ENCODE peak calls at places on chromosomes 7 and 10, in five cellular contexts. J, E, L, M and W are unnamed samples.

GRCh38 chr7:142785841-142786250 is 15.1 kb downstream of the PRSS2 start:
- DNase-seq in L (no peak), E (no peak), J (no peak), M (peak), W (no peak)

GRCh38 chr7:38169862-38170261 is 8.2 kb upstream of the STARD3NL start:
- DNase-seq in L (peak), M (no peak), E (peak), J (peak), W (peak)

GRCh38 chr7:51633596-51633995 is 317.0 kb upstream of the COBL start:
- DNase-seq in L (no peak), J (peak), E (no peak), M (no peak), W (no peak)

GRCh38 chr10:66258693-66259092 is 667.1 kb upstream of the LRRTM3 start:
- DNase-seq in M (no peak), L (no peak), E (no peak), J (no peak), W (no peak)

GRCh38 chr10:124390788-124391187 is 27.9 kb downstream of the OAT start:
- DNase-seq in J (no peak), E (no peak), L (no peak), M (no peak), W (no peak)

GRCh38 chr10:36256905-36257304 is 614.8 kb upstream of the FZD8 start:
- DNase-seq in E (peak), M (no peak), J (no peak), L (peak), W (no peak)

GRCh38 chr7:88111136-88111748 is 108.6 kb downstream of the SRI start:
- DNase-seq in M (no peak), J (peak), E (peak), L (peak), W (peak)

GRCh38 chr10:116490028-116490662 is 55.6 kb upstream of the PNLIP start:
- DNase-seq in E (no peak), L (peak), J (no peak), M (no peak), W (no peak)

GRCh38 chr10:93462881-93463280 is 19.3 kb downstream of the MYOF start:
- DNase-seq in L (peak), J (no peak), E (no peak), M (no peak), W (no peak)

GRCh38 chr10:21705142-21705827 is 171.3 kb downstream of the MLLT10 start:
- DNase-seq in M (no peak), E (no peak), L (no peak), J (no peak), W (no peak)

GRCh38 chr10:1923586-1923985 is 186.3 kb upstream of the ADARB2 start:
- DNase-seq in J (no peak), M (no peak), E (no peak), L (no peak), W (no peak)

GRCh38 chr10:71077796-71078453 is 134.4 kb upstream of the UNC5B start:
- DNase-seq in L (no peak), J (no peak), E (no peak), M (peak), W (no peak)

GRCh38 chr7:75993689-75994387 is 557 bp downstream of the TMEM120A start:
- DNase-seq in M (peak), E (no peak), J (peak), L (peak), W (no peak)

GRCh38 chr10:60299390-60299778 is 90.3 kb downstream of the ANK3 start:
- DNase-seq in L (no peak), M (no peak), E (no peak), J (no peak), W (no peak)

GRCh38 chr10:123146892-123147634 is 873 bp upstream of the HMX2 start:
- DNase-seq in E (no peak), L (no peak), M (no peak), J (no peak), W (no peak)

GRCh38 chr7:17234398-17235021 is 63.9 kb upstream of the AHR start:
- DNase-seq in E (peak), L (peak), J (peak), M (peak), W (peak)

GRCh38 chr7:11742496-11742895 is 89.5 kb downstream of the THSD7A start:
- DNase-seq in J (peak), L (no peak), M (no peak), E (no peak), W (no peak)

GRCh38 chr10:43212043-43212721 is 54.7 kb downstream of the RASGEF1A start:
- DNase-seq in M (no peak), J (no peak), E (no peak), L (no peak), W (no peak)

GRCh38 chr10:35843524-35844171 is 201.6 kb upstream of the FZD8 start:
- DNase-seq in M (no peak), L (peak), J (no peak), E (no peak), W (peak)

GRCh38 chr10:125284875-125285597 is 124.7 kb upstream of the CTBP2 start:
- DNase-seq in E (no peak), M (no peak), L (no peak), J (no peak), W (no peak)

GRCh38 chr7:29194594-29195417 is at the start of gene CHN2:
- DNase-seq in J (no peak), M (peak), L (peak), E (no peak), W (no peak)

GRCh38 chr10:118017850-118018249 is 28.9 kb downstream of the RAB11FIP2 start:
- DNase-seq in J (no peak), L (no peak), M (no peak), E (no peak), W (no peak)

GRCh38 chr10:106679314-106679713 is 485.2 kb downstream of the SORCS1 start:
- DNase-seq in J (no peak), E (no peak), L (no peak), M (no peak), W (no peak)

GRCh38 chr10:106680061-106680460 is 484.4 kb downstream of the SORCS1 start:
- DNase-seq in E (no peak), J (no peak), L (no peak), M (no peak), W (no peak)

DNA sequence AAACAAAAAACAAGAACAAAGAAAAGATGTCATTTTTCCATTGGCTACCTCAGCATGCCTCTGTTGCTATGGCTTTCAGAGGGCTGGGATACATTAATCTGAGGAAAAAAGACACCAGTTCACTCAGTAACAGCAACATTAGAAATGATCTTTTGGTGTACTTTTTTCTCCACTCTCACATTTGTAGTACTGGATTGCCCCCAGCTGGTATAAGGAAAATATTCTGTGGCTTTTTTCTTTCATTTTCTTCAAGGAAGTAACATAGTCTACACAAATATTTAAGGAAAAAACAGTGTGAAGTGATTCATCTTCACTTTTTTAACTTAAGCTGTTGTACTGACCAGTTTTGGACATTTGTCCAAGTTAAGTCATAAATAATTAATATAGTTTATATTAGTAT is 482.3 kb downstream of the SORCS1 start:
- DNase-seq in E (no peak), J (no peak), L (peak), M (no peak), W (no peak)
- TF ChIP-seq CTCF in E (no peak), J (no peak), L (no peak), M (no peak), W (no peak)

GRCh38 chr7:2934211-2934731 is 90.2 kb upstream of the GNA12 start:
- DNase-seq in L (peak), E (peak), M (no peak), J (no peak), W (peak)
- TF ChIP-seq CTCF in L (peak), E (no peak), M (no peak), J (no peak), W (peak)

GRCh38 chr7:102450242-102450641 is 14.4 kb downstream of the ALKBH4 start:
- DNase-seq in L (no peak), M (peak), J (no peak), E (no peak), W (no peak)
- TF ChIP-seq CTCF in L (no peak), M (peak), J (no peak), E (peak), W (peak)

GRCh38 chr10:69961168-69961863 is 91.3 kb upstream of the MACROH2A2 start:
- DNase-seq in E (no peak), J (no peak), M (no peak), L (no peak), W (no peak)
- TF ChIP-seq CTCF in E (peak), J (peak), M (no peak), L (peak), W (peak)

GRCh38 chr7:1555813-1556540 is at the start of gene TMEM184A:
- DNase-seq in J (no peak), L (no peak), M (peak), E (no peak), W (no peak)
- TF ChIP-seq CTCF in J (peak), L (peak), M (peak), E (peak), W (peak)

GRCh38 chr7:129630341-129630740 is 18.8 kb downstream of the NRF1 start:
- DNase-seq in M (no peak), J (no peak), L (no peak), E (no peak), W (no peak)
- TF ChIP-seq CTCF in M (no peak), J (no peak), L (no peak), E (no peak), W (no peak)

DNA sequence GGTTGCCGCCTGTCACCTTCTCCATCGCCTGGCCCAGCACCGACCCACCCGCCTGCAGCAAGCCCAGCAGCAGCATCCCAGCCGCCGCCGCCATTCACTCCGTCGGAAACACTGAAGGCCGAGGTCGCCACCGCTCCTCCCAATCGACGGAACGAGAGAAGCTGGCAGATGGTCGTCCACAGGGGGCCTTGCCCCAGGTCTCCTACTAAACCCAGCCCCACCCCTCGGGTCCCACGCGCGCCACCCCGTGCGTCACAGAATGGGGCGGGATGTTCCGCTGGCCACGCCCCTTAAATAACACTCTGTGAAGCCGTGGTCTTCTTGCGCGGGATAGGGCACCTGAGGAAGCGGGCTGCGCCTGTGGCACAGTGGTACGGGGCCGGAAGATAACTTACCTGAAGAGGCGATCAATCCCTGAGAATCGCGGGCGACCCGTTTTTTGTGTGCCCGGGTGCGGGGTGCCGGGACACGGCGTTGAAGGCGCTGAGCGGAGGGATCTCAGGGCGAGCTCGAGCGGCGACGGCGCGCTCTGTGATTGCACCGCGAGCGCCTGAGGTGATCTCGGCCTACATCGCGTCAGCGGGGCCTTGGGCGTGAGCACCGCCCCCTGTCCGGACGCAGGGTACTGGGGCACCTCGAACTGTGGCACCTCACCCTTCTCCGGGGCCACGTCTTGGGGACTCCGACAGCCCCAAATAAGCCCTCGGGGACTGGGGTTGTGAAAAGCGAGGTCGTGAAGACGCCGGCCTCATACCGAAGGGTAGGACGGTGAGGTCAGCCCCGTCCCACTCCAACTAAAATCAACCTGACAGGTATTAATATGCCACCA is at the start of gene CYP51A1:
- DNase-seq in L (peak), M (peak), E (peak), J (peak), W (peak)
- TF ChIP-seq CTCF in L (peak), M (no peak), E (peak), J (no peak), W (no peak)

DNA sequence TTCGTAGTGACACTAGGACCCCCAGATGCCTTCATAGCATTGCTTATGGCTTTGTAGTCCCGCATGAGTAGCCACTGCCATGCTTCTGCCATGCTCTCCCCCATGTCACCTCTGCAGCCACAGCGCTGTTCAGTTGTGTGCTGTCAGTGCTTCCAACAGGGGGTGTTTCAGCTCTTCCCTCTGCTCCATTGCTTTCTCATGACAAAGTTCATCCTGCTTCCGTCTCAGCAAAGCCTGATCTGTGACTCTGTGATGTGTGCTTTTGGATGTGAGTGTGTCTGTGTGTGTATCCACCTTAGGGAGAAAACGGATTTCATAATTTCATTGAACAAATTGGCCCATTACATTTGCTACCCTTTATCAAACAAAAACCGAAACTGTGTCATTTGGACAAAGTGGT is 134.9 kb upstream of the SAMD8 start:
- DNase-seq in L (no peak), E (no peak), M (no peak), J (no peak), W (no peak)
- TF ChIP-seq CTCF in L (no peak), E (no peak), M (no peak), J (no peak), W (no peak)

GRCh38 chr7:13742719-13743640 is 246.5 kb downstream of the ETV1 start:
- DNase-seq in M (peak), L (peak), J (peak), E (no peak), W (peak)
- TF ChIP-seq CTCF in M (peak), L (peak), J (peak), E (peak), W (peak)

GRCh38 chr10:30528427-30528782 is 94.4 kb downstream of the MAP3K8 start:
- DNase-seq in L (no peak), E (no peak), J (no peak), M (no peak), W (no peak)
- TF ChIP-seq CTCF in L (no peak), E (no peak), J (no peak), M (no peak), W (no peak)